ENCODE peak calls at places on chromosomes 5 and 9, in nine cellular contexts. H, T, N, I, C, U, G, L and Z are unnamed samples.

GRCh38 chr9:87567047-87567446 is 69.4 kb downstream of the DAPK1 start:
- DNase-seq in H (no peak), T (no peak), N (no peak), I (no peak), C (no peak), U (no peak), G (no peak), L (no peak), Z (no peak)

GRCh38 chr5:125093776-125094175 is 347.3 kb upstream of the ZNF608 start:
- DNase-seq in H (no peak), T (peak), N (no peak), I (peak), C (no peak), U (no peak), G (peak), L (no peak), Z (peak)

GRCh38 chr9:68750179-68750685 is 45.2 kb downstream of the PIP5K1B start:
- DNase-seq in H (no peak), T (no peak), N (no peak), I (no peak), C (no peak), U (no peak), G (no peak), L (no peak), Z (no peak)

GRCh38 chr9:80440724-80441123 is 869.0 kb downstream of the TLE4 start:
- DNase-seq in H (no peak), T (no peak), N (no peak), I (no peak), C (no peak), U (no peak), G (no peak), L (no peak), Z (no peak)

GRCh38 chr5:119343766-119344165 is 12.1 kb upstream of the TNFAIP8 start:
- DNase-seq in H (no peak), T (peak), N (no peak), I (no peak), C (no peak), U (no peak), G (peak), L (no peak), Z (no peak)

GRCh38 chr9:120891255-120891954 is 14.4 kb upstream of the PHF19 start:
- DNase-seq in H (no peak), T (no peak), N (no peak), I (no peak), C (no peak), U (no peak), G (no peak), L (no peak), Z (no peak)

GRCh38 chr9:133861103-133861502 is 123.0 kb upstream of the SARDH start:
- DNase-seq in H (no peak), T (no peak), N (no peak), I (no peak), C (no peak), U (no peak), G (no peak), L (no peak), Z (no peak)

GRCh38 chr5:39447059-39447458 is 22.3 kb upstream of the DAB2 start:
- DNase-seq in H (no peak), T (no peak), N (no peak), I (no peak), C (no peak), U (no peak), G (no peak), L (no peak), Z (no peak)

GRCh38 chr5:135216813-135217154 is 182.2 kb downstream of the MACROH2A1 start:
- DNase-seq in H (no peak), T (no peak), N (no peak), I (no peak), C (no peak), U (no peak), G (no peak), L (no peak), Z (no peak)

GRCh38 chr5:14488697-14489096 is 92.9 kb upstream of the OTULINL start:
- DNase-seq in H (no peak), T (no peak), N (no peak), I (no peak), C (no peak), U (no peak), G (no peak), L (no peak), Z (no peak)

GRCh38 chr9:101409079-101409477 is 10.4 kb downstream of the ZNF189 start:
- DNase-seq in H (no peak), T (no peak), N (no peak), I (no peak), C (no peak), U (no peak), G (no peak), L (no peak), Z (no peak)

GRCh38 chr5:69493235-69493925 is 790 bp downstream of the OCLN start:
- DNase-seq in H (peak), T (no peak), N (peak), I (no peak), C (peak), U (no peak), G (no peak), L (peak), Z (no peak)

GRCh38 chr5:78377056-78377717 is 16.8 kb downstream of the SCAMP1 start:
- DNase-seq in H (no peak), T (no peak), N (no peak), I (no peak), C (no peak), U (no peak), G (peak), L (no peak), Z (no peak)

GRCh38 chr9:592225-592624 is 249.3 kb upstream of the DMRT1 start:
- DNase-seq in H (no peak), T (no peak), N (peak), I (no peak), C (peak), U (no peak), G (no peak), L (no peak), Z (no peak)

GRCh38 chr5:126494393-126494792 is 71.2 kb downstream of the GRAMD2B start:
- DNase-seq in H (no peak), T (no peak), N (no peak), I (no peak), C (no peak), U (no peak), G (no peak), L (no peak), Z (no peak)

GRCh38 chr5:67234671-67235176 is 38.1 kb upstream of the CD180 start:
- DNase-seq in H (no peak), T (peak), N (no peak), I (no peak), C (peak), U (peak), G (peak), L (peak), Z (peak)

GRCh38 chr9:136247947-136248637 is 2.5 kb upstream of the QSOX2 start:
- DNase-seq in H (no peak), T (no peak), N (no peak), I (no peak), C (no peak), U (no peak), G (no peak), L (no peak), Z (no peak)

GRCh38 chr5:2703041-2703440 is 48.4 kb downstream of the IRX2 start:
- DNase-seq in H (no peak), T (no peak), N (no peak), I (no peak), C (no peak), U (no peak), G (no peak), L (no peak), Z (no peak)

GRCh38 chr5:2699686-2700085 is 51.8 kb downstream of the IRX2 start:
- DNase-seq in H (peak), T (no peak), N (no peak), I (no peak), C (no peak), U (no peak), G (no peak), L (no peak), Z (no peak)

GRCh38 chr5:2700876-2701275 is 50.6 kb downstream of the IRX2 start:
- DNase-seq in H (no peak), T (no peak), N (no peak), I (no peak), C (no peak), U (no peak), G (no peak), L (no peak), Z (no peak)

GRCh38 chr5:2702096-2702879 is 49.2 kb downstream of the IRX2 start:
- DNase-seq in H (no peak), T (no peak), N (no peak), I (no peak), C (no peak), U (no peak), G (no peak), L (no peak), Z (no peak)

GRCh38 chr5:2701592-2701991 is 49.9 kb downstream of the IRX2 start:
- DNase-seq in H (no peak), T (no peak), N (no peak), I (no peak), C (no peak), U (no peak), G (no peak), L (no peak), Z (no peak)
- TF ChIP-seq CTCF in H (no peak), T (no peak), N (no peak), I (no peak), C (no peak), U (no peak), G (no peak), L (no peak), Z (peak)

DNA sequence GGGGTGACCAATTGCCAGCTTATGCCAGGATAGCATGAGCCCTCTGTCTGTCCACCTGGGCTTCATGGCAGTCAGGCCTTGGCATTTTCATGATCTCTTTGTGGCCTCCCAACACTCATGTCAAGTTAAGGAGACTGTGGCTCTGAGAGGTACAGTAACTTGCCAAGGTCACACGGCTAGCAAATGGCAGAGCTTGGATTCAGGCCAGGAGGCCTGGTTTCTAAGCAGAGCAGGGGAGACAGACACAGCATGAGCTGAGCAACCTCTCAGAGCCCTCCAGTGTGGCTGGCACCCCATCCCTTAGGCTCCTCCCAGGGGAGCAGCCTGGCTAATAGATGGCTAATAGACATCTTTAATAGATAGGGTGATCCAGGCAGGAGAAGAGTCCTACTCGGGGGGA is 4.0 kb downstream of the SYNPO start:
- DNase-seq in H (no peak), T (no peak), N (no peak), I (no peak), C (no peak), U (peak), G (no peak), L (no peak), Z (no peak)
- H3K4me3 ChIP-seq in H (no peak), T (no peak), N (no peak), I (no peak), C (no peak), U (peak), G (no peak), L (no peak), Z (no peak)

GRCh38 chr5:56123531-56124243 is 109.4 kb downstream of the ANKRD55 start:
- DNase-seq in H (no peak), T (peak), N (peak), I (peak), C (peak), U (peak), G (peak), L (peak), Z (peak)
- TF ChIP-seq CTCF in H (no peak), T (no peak), N (no peak), I (no peak), C (no peak), U (no peak), G (no peak), L (no peak), Z (no peak)

DNA sequence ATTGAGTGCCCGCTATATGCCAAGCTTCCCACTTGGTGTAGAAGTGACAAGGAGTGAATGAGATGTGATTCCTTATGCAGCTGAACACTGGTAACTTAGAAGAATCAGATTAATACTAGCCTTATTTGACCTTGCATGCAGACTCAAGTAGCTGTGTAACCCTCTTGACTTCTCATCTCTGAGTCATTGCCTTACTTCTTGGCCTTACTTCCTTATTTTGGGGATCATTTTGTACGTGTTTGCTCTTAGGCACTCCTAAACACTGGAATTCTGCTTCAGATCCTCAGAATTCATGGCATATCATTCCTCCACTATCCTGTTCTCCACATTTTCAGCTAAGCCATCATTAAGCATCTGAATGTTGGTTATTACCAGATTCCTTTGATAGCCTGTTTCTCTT is 948.9 kb upstream of the ARRDC3 start:
- DNase-seq in H (no peak), T (no peak), N (no peak), I (peak), C (no peak), U (no peak), G (no peak), L (no peak), Z (no peak)
- H3K4me3 ChIP-seq in H (no peak), T (no peak), N (no peak), I (no peak), C (no peak), U (no peak), G (no peak), L (no peak), Z (no peak)